ENCODE peak calls at places on chromosomes 16 and 17, in ten cellular contexts. P is AG04450, G is psoas muscle, K is PC-9, V is HCT116, F is choroid plexus epithelial cell, Z is Calu3, B is endothelial cell, R is neural crest cell, S is A549. H is an unnamed sample.

GRCh38 chr16:57669476-57670162 is 1.5 kb downstream of the ADGRG3 start:
- DNase-seq in Z (no peak), K (no peak), S (no peak), G (no peak), R (no peak), F (no peak), V (no peak), P (no peak), B (no peak), H (no peak)

GRCh38 chr16:53740476-53740875 is 36.5 kb downstream of the FTO start:
- DNase-seq in B (no peak), R (no peak), S (no peak), V (no peak), Z (no peak), G (no peak), K (no peak), P (no peak), F (no peak), H (no peak)

GRCh38 chr17:57785032-57785431 is 39.9 kb upstream of the CCDC182 start:
- DNase-seq in Z (no peak), S (no peak), V (no peak), R (no peak), P (no peak), B (no peak), F (peak; percentile 4), G (no peak), K (no peak), H (no peak)

GRCh38 chr17:82590881-82591539 is 57.2 kb downstream of the WDR45B start:
- DNase-seq in K (no peak), V (no peak), P (no peak), G (no peak), R (no peak), F (no peak), S (no peak), Z (no peak), B (no peak), H (no peak)

GRCh38 chr16:66899945-66900688 is 18.6 kb downstream of the CDH16 start:
- DNase-seq in F (peak; percentile 71), B (peak; percentile 30), P (peak; percentile 53), S (peak; percentile 59), G (peak; percentile 86), V (no peak), K (peak; percentile 66), R (no peak), Z (peak; percentile 87), H (peak; percentile 62)

GRCh38 chr16:27066655-27067054 is at the start of gene C16orf82:
- DNase-seq in R (peak; percentile 47), B (no peak), K (no peak), F (no peak), S (no peak), G (no peak), Z (no peak), P (no peak), V (no peak), H (no peak)

GRCh38 chr16:30361180-30361579 is 6.1 kb upstream of the CD2BP2 start:
- DNase-seq in Z (no peak), R (no peak), B (no peak), F (no peak), S (no peak), K (no peak), P (no peak), G (no peak), V (no peak), H (no peak)

GRCh38 chr16:54110582-54110981 is 176.0 kb downstream of the IRX3 start:
- DNase-seq in V (no peak), S (no peak), F (no peak), G (no peak), Z (no peak), P (no peak), K (no peak), R (no peak), B (no peak), H (no peak)

DNA sequence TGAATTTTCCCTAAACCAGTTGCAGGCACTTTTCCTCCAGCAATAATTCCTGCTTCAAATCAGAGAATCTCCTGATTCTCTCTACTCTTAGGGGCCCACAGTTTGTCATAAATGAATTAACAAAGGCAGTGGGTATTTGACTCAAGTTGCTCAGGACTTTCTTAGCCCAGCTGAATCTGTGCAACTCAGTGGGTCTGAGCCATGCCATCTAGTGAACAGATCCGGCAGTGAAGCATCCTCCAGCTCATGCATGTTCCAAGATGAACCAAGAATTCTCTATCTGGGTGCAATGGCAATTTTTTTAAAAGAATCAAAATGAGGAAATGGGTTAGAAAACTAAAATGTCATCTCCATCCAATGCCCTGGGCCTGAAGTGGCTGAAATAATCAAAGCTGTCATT is 575.2 kb upstream of the CDH11 start:
- DNase-seq in F (peak; percentile 47), V (no peak), S (no peak), K (no peak), R (no peak), B (no peak), P (no peak), Z (no peak), G (no peak), H (no peak)
- TF ChIP-seq CTCF in F (peak; percentile 50), V (no peak), S (no peak), K (no peak), R (no peak), B (no peak), P (no peak), Z (no peak), G (no peak), H (peak; percentile 25)

GRCh38 chr17:7253082-7253481 is 1.1 kb downstream of the ELP5 start:
- DNase-seq in Z (no peak), P (no peak), B (no peak), F (no peak), S (no peak), G (no peak), R (no peak), V (no peak), K (no peak), H (no peak)

GRCh38 chr17:7251330-7252175 is at the start of gene CTDNEP1:
- DNase-seq in F (peak; percentile 100), R (peak; percentile 100), G (peak; percentile 97), P (peak; percentile 99), V (peak; percentile 99), K (peak; percentile 97), Z (peak; percentile 95), S (peak; percentile 100), B (peak; percentile 78), H (peak; percentile 99)

GRCh38 chr17:7250655-7251329 is 742 bp downstream of the CTDNEP1 start:
- DNase-seq in S (no peak), P (no peak), R (no peak), Z (no peak), G (no peak), B (no peak), V (no peak), K (no peak), F (peak; percentile 28), H (no peak)

GRCh38 chr17:7254511-7254910 is 2.5 kb downstream of the ELP5 start:
- DNase-seq in K (no peak), B (no peak), S (no peak), P (no peak), R (no peak), F (no peak), G (no peak), V (no peak), Z (no peak), H (no peak)

DNA sequence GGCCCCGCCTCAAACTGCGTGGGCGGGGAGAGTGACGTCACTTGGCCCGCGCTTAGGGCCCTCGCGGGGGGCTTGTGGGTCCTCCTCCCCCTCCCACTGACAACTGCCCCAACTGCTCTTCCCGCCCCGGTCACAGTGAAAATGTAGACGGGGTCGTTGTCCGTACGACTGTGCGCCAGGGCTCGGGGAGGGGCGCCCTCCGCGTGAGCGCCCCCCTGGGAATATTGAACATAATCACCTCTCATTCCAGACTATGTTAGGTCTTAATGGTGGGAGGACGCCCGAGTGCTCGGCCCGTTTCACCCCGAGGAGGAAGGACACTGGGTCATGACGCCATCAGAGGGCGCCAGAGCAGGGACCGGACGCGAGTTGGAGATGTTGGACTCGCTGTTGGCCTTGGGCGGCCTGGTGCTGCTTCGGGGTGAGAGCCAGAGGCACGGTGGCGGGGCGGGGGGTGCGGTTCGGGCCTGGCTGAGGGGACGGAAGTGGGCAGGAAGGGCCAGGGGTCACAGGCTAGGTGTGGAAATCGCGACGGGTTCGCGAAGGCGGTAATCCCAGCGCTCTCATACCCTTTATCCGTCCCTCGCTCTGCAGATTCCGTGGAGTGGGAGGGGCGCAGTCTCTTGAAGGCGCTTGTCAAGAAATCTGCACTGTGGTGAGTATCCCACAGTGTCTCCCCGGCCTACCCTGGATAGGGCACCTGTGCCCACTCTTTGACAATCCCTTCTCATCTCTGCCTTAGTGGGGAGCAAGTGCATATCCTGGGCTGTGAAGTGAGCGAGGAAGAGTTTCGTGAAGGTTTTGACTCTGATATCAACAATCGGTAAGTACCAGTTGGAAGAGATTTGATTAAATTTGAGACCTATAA is at the start of gene ELP5:
- DNase-seq in S (peak; percentile 98), K (peak; percentile 89), R (peak; percentile 85), F (peak; percentile 95), G (peak; percentile 96), P (peak; percentile 81), V (peak; percentile 92), Z (peak; percentile 89), B (peak; percentile 99), H (peak; percentile 84)
- TF ChIP-seq CTCF in S (peak; percentile 54), K (peak; percentile 31), R (no peak), F (no peak), G (peak; percentile 21), P (no peak), V (no peak), Z (no peak), B (no peak), H (peak; percentile 19)

GRCh38 chr17:29143894-29144293 is 36.3 kb downstream of the MYO18A start:
- DNase-seq in S (peak; percentile 67), G (peak; percentile 58), K (peak; percentile 35), B (peak; percentile 45), V (no peak), F (no peak), Z (no peak), R (peak; percentile 32), P (no peak), H (no peak)
- TF ChIP-seq CTCF in S (peak; percentile 34), G (peak; percentile 47), K (peak; percentile 46), B (peak; percentile 40), V (peak; percentile 67), F (peak; percentile 67), Z (peak; percentile 53), R (peak; percentile 51), P (peak; percentile 55), H (peak; percentile 53)

GRCh38 chr17:45812102-45812501 is 28.0 kb downstream of the CRHR1 start:
- DNase-seq in Z (no peak), B (no peak), P (no peak), F (peak; percentile 24), S (peak; percentile 64), G (no peak), V (peak; percentile 37), K (no peak), R (no peak), H (no peak)

GRCh38 chr17:45814622-45815606 is 29.8 kb upstream of the SPPL2C start:
- DNase-seq in K (no peak), P (no peak), Z (no peak), G (no peak), F (no peak), S (no peak), B (no peak), R (no peak), V (no peak), H (no peak)

GRCh38 chr17:45815752-45816151 is 28.9 kb upstream of the SPPL2C start:
- DNase-seq in F (no peak), S (no peak), B (no peak), V (no peak), K (no peak), Z (no peak), G (no peak), P (no peak), R (no peak), H (no peak)

GRCh38 chr17:45809484-45809883 is 25.4 kb downstream of the CRHR1 start:
- DNase-seq in R (no peak), K (no peak), G (no peak), F (no peak), V (no peak), S (no peak), Z (no peak), P (no peak), B (no peak), H (no peak)

GRCh38 chr17:45813051-45813731 is 29.1 kb downstream of the CRHR1 start:
- DNase-seq in V (no peak), R (peak; percentile 59), P (no peak), S (no peak), K (no peak), B (peak; percentile 73), Z (no peak), F (peak; percentile 14), G (no peak), H (no peak)
- TF ChIP-seq CTCF in V (peak; percentile 41), R (peak; percentile 53), P (peak; percentile 29), S (no peak), K (no peak), B (peak; percentile 49), Z (peak; percentile 23), F (peak; percentile 32), G (no peak), H (no peak)